ENCODE peak calls at places on chromosome 11, in seven cellular contexts. One of them, this sample, is unnamed.

GRCh38 chr11:57648791-57649735 is 649 bp downstream of the YPEL4 start:
- DNase-seq in pancreas: no peak
- DNase-seq in fibroblast of lung: peak; percentile 28
- DNase-seq in cardiac fibroblast: peak; percentile 38
- DNase-seq in DND-41: peak; percentile 59
- DNase-seq in epithelial cell of proximal tubule: no peak
- DNase-seq in SJSA1: no peak
- DNase-seq in this sample: no peak

GRCh38 chr11:118338637-118339061 is 3.9 kb downstream of the CD3D start:
- DNase-seq in pancreas: no peak
- DNase-seq in SJSA1: no peak
- DNase-seq in fibroblast of lung: no peak
- DNase-seq in cardiac fibroblast: peak; percentile 7
- DNase-seq in DND-41: peak; percentile 89
- DNase-seq in epithelial cell of proximal tubule: no peak
- DNase-seq in this sample: peak; percentile 96

GRCh38 chr11:62580959-62581715 is 7.4 kb upstream of the EEF1G start:
- DNase-seq in fibroblast of lung: no peak
- DNase-seq in epithelial cell of proximal tubule: no peak
- DNase-seq in pancreas: no peak
- DNase-seq in cardiac fibroblast: no peak
- DNase-seq in DND-41: no peak
- DNase-seq in SJSA1: no peak
- DNase-seq in this sample: no peak

GRCh38 chr11:706957-707816 is 1.2 kb downstream of the EPS8L2 start:
- DNase-seq in DND-41: no peak
- DNase-seq in pancreas: peak; percentile 70
- DNase-seq in fibroblast of lung: peak; percentile 29
- DNase-seq in epithelial cell of proximal tubule: no peak
- DNase-seq in cardiac fibroblast: peak; percentile 12
- DNase-seq in SJSA1: no peak
- DNase-seq in this sample: no peak

GRCh38 chr11:76783294-76783900 is at the start of gene TSKU:
- DNase-seq in epithelial cell of proximal tubule: no peak
- DNase-seq in DND-41: no peak
- DNase-seq in fibroblast of lung: no peak
- DNase-seq in cardiac fibroblast: no peak
- DNase-seq in pancreas: no peak
- DNase-seq in SJSA1: no peak
- DNase-seq in this sample: no peak

GRCh38 chr11:27485930-27486773 is 13.6 kb upstream of the LGR4 start:
- DNase-seq in pancreas: no peak
- DNase-seq in DND-41: peak; percentile 22
- DNase-seq in fibroblast of lung: peak; percentile 42
- DNase-seq in SJSA1: no peak
- DNase-seq in cardiac fibroblast: peak; percentile 77
- DNase-seq in epithelial cell of proximal tubule: no peak
- DNase-seq in this sample: peak; percentile 47

GRCh38 chr11:60717956-60718355 is 6.6 kb upstream of the MS4A18 start:
- DNase-seq in fibroblast of lung: no peak
- DNase-seq in DND-41: no peak
- DNase-seq in epithelial cell of proximal tubule: no peak
- DNase-seq in cardiac fibroblast: no peak
- DNase-seq in SJSA1: no peak
- DNase-seq in pancreas: no peak
- DNase-seq in this sample: no peak

GRCh38 chr11:93895106-93895862 is 44.9 kb upstream of the VSTM5 start:
- DNase-seq in fibroblast of lung: peak; percentile 88
- DNase-seq in pancreas: no peak
- DNase-seq in DND-41: peak; percentile 5
- DNase-seq in epithelial cell of proximal tubule: no peak
- DNase-seq in cardiac fibroblast: peak; percentile 76
- DNase-seq in SJSA1: no peak
- DNase-seq in this sample: peak; percentile 42

GRCh38 chr11:105137286-105137685 is 2.3 kb downstream of the CARD18 start:
- DNase-seq in SJSA1: no peak
- DNase-seq in cardiac fibroblast: peak; percentile 50
- DNase-seq in DND-41: no peak
- DNase-seq in fibroblast of lung: peak; percentile 85
- DNase-seq in epithelial cell of proximal tubule: no peak
- DNase-seq in pancreas: no peak
- DNase-seq in this sample: no peak

GRCh38 chr11:112238041-112238440 is 11.8 kb downstream of the PTS start:
- DNase-seq in epithelial cell of proximal tubule: no peak
- DNase-seq in SJSA1: no peak
- DNase-seq in fibroblast of lung: peak; percentile 53
- DNase-seq in cardiac fibroblast: no peak
- DNase-seq in pancreas: no peak
- DNase-seq in DND-41: no peak
- DNase-seq in this sample: no peak

GRCh38 chr11:20367313-20367948 is 3.9 kb downstream of the HTATIP2 start:
- DNase-seq in fibroblast of lung: peak; percentile 85
- DNase-seq in DND-41: no peak
- DNase-seq in pancreas: no peak
- DNase-seq in SJSA1: peak; percentile 74
- DNase-seq in cardiac fibroblast: peak; percentile 80
- DNase-seq in epithelial cell of proximal tubule: peak; percentile 72
- DNase-seq in this sample: no peak
- H3K4me3 ChIP-seq in fibroblast of lung: no peak overlapping the region
- H3K4me3 ChIP-seq in DND-41: no peak overlapping the region
- H3K4me3 ChIP-seq in pancreas: no peak overlapping the region
- H3K4me3 ChIP-seq in SJSA1: peak overlapping the region; percentile 2
- H3K4me3 ChIP-seq in cardiac fibroblast: no peak overlapping the region
- H3K4me3 ChIP-seq in epithelial cell of proximal tubule: peak overlapping the region; percentile 14
- H3K4me3 ChIP-seq in this sample: no peak overlapping the region

GRCh38 chr11:64641596-64642417 is 50.8 kb downstream of the SLC22A12 start:
- DNase-seq in pancreas: no peak
- DNase-seq in SJSA1: no peak
- DNase-seq in DND-41: no peak
- DNase-seq in epithelial cell of proximal tubule: no peak
- DNase-seq in cardiac fibroblast: no peak
- DNase-seq in fibroblast of lung: no peak
- DNase-seq in this sample: no peak
- H3K4me3 ChIP-seq in pancreas: no peak overlapping the region
- H3K4me3 ChIP-seq in SJSA1: no peak overlapping the region
- H3K4me3 ChIP-seq in DND-41: no peak overlapping the region
- H3K4me3 ChIP-seq in epithelial cell of proximal tubule: no peak overlapping the region
- H3K4me3 ChIP-seq in cardiac fibroblast: no peak overlapping the region
- H3K4me3 ChIP-seq in fibroblast of lung: no peak overlapping the region
- H3K4me3 ChIP-seq in this sample: no peak overlapping the region

DNA sequence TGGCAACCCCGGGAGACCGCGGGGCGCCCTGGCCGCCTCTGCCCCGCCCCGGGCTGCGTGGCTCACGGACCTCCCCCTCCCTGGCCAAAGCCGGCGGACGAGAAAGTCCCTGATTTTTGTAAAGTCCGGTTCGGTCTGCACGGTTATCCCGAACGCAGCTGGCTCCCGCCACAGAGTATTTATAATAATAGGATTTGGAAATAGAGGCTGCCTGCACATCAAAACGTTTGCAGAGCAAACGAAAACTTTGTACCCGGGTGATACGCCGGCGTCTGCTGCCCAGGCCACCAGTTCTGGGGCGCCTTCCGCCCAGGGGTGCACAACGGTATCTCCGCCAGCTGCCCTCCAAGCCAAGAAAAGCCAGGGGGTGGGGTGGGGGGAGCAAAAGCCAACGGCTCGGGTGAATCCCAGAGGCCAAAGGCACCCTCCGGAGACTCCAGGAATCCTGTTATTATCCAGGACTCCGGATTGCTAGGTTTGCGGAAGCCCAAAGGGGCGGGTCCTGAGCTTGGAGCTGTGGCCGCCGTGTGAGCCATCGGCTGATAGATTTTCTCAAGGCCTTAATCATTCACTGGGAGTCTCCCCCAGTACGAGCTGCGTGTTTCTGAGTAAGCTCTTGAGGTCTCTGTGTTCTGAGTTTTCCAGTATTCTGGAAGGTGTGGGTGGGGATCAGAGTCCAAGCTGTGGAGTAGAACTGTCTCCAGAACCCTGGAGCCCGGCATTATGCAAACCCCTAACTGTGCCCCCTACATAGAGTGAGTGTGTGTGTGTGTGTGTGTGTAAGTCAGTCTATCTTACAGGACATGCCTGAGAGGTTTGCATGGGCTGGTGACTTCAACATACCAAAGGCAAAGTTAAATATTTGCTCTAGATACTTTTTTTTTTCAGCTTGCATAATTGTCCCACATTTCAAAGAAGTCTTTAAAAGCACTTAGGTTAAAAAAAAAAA is 679 bp upstream of the SHANK2 start:
- DNase-seq in SJSA1: no peak
- DNase-seq in pancreas: peak; percentile 68
- DNase-seq in epithelial cell of proximal tubule: peak; percentile 99
- DNase-seq in DND-41: no peak
- DNase-seq in cardiac fibroblast: peak; percentile 58
- DNase-seq in fibroblast of lung: peak; percentile 56
- DNase-seq in this sample: no peak
- H3K4me3 ChIP-seq in SJSA1: peak overlapping the region; percentile 65
- H3K4me3 ChIP-seq in pancreas: peak overlapping the region; percentile 62
- H3K4me3 ChIP-seq in epithelial cell of proximal tubule: peak overlapping the region; percentile 96
- H3K4me3 ChIP-seq in DND-41: no peak overlapping the region
- H3K4me3 ChIP-seq in cardiac fibroblast: peak overlapping the region; percentile 21
- H3K4me3 ChIP-seq in fibroblast of lung: peak overlapping the region; percentile 44
- H3K4me3 ChIP-seq in this sample: no peak overlapping the region

GRCh38 chr11:44752727-44753126 is 26.0 kb downstream of the TSPAN18 start:
- DNase-seq in fibroblast of lung: no peak
- DNase-seq in pancreas: no peak
- DNase-seq in DND-41: no peak
- DNase-seq in epithelial cell of proximal tubule: no peak
- DNase-seq in cardiac fibroblast: no peak
- DNase-seq in SJSA1: no peak
- DNase-seq in this sample: no peak

GRCh38 chr11:44754876-44755552 is 28.3 kb downstream of the TSPAN18 start:
- DNase-seq in cardiac fibroblast: no peak
- DNase-seq in fibroblast of lung: no peak
- DNase-seq in pancreas: no peak
- DNase-seq in epithelial cell of proximal tubule: no peak
- DNase-seq in SJSA1: no peak
- DNase-seq in DND-41: no peak
- DNase-seq in this sample: no peak

GRCh38 chr11:44755553-44756505 is 29.1 kb downstream of the TSPAN18 start:
- DNase-seq in cardiac fibroblast: no peak
- DNase-seq in pancreas: no peak
- DNase-seq in epithelial cell of proximal tubule: no peak
- DNase-seq in SJSA1: no peak
- DNase-seq in fibroblast of lung: peak; percentile 35
- DNase-seq in DND-41: no peak
- DNase-seq in this sample: no peak

GRCh38 chr11:44752262-44752661 is 25.5 kb downstream of the TSPAN18 start:
- DNase-seq in DND-41: no peak
- DNase-seq in fibroblast of lung: no peak
- DNase-seq in cardiac fibroblast: no peak
- DNase-seq in SJSA1: no peak
- DNase-seq in pancreas: no peak
- DNase-seq in epithelial cell of proximal tubule: no peak
- DNase-seq in this sample: no peak

DNA sequence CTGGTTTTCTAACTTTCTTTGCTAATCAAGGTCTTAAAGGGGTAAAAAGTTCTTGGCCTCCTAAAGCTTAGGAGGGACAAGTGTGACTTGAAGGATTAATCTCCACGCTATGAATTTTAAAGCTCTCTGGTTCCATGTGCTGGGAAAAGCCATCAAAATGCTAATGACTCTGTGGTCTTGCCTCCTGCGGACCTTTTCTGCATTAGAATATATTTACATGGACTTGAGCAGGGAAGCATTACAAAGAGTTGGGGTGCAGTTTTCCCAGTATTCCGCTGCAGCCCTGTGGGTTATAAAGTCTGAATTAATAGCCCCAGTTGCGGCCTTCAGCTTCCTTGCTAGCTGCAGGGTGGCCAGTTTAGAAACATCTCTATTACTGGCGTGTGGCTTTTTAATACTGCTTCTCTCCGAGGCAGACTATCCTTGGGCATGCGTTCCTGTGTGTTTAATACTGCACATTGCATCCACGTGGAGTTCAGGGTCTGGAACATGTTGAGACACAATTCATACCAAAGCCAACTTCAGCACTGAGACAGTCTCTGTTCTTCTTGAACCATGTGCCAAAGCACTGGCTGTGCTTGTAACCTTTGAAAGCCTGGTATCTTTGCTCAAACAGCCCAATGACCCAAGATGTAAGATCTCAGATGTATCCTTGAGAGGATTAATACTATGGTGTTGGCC is 27.3 kb downstream of the TSPAN18 start:
- DNase-seq in cardiac fibroblast: no peak
- DNase-seq in pancreas: no peak
- DNase-seq in fibroblast of lung: no peak
- DNase-seq in SJSA1: no peak
- DNase-seq in epithelial cell of proximal tubule: no peak
- DNase-seq in DND-41: no peak
- DNase-seq in this sample: no peak
- H3K4me3 ChIP-seq in cardiac fibroblast: no peak overlapping the region
- H3K4me3 ChIP-seq in pancreas: no peak overlapping the region
- H3K4me3 ChIP-seq in fibroblast of lung: no peak overlapping the region
- H3K4me3 ChIP-seq in SJSA1: no peak overlapping the region
- H3K4me3 ChIP-seq in epithelial cell of proximal tubule: no peak overlapping the region
- H3K4me3 ChIP-seq in DND-41: no peak overlapping the region
- H3K4me3 ChIP-seq in this sample: no peak overlapping the region

GRCh38 chr11:17145972-17146371 is 61.8 kb downstream of the PIK3C2A start:
- DNase-seq in DND-41: no peak
- DNase-seq in SJSA1: no peak
- DNase-seq in epithelial cell of proximal tubule: no peak
- DNase-seq in pancreas: no peak
- DNase-seq in cardiac fibroblast: no peak
- DNase-seq in fibroblast of lung: no peak
- DNase-seq in this sample: no peak
- H3K4me3 ChIP-seq in DND-41: no peak overlapping the region
- H3K4me3 ChIP-seq in SJSA1: no peak overlapping the region
- H3K4me3 ChIP-seq in epithelial cell of proximal tubule: no peak overlapping the region
- H3K4me3 ChIP-seq in pancreas: no peak overlapping the region
- H3K4me3 ChIP-seq in cardiac fibroblast: no peak overlapping the region
- H3K4me3 ChIP-seq in fibroblast of lung: no peak overlapping the region
- H3K4me3 ChIP-seq in this sample: no peak overlapping the region

DNA sequence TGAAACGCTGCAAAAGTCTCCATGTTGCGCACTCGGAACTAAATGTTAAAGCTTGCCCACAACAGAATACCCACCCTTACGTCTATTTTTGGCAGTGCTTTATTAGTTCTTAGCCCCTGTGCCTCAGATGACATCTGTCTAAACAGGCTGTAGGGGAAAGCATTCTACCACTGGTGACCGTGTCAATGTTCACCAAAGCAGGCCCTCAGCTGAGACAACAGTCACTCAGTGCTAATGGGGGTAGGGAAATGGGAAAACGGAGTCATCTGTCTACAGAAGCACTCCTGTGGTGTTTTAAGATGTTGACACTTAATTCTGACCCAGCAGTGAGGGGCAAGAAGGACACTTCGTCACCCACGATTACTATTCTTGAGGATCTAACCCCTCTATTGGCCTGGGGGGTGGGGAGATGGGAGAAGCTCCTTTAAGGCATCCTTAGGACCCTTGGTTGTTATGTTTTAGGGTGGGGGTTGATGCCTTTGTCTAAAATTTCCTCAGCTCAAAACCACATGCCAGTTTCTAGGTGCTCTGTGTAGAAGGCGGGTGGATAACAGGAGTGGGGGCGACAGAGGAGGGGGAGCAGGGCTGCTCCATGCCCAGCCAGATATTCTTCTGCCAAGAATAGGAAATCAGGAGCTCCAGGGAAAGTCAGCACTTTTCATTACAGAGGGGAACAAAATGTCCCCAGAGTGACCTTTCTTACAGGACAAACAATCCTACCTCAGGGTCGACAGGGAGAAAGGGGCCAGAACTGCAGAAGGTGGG is 15.6 kb upstream of the MFRP start:
- DNase-seq in fibroblast of lung: no peak
- DNase-seq in epithelial cell of proximal tubule: no peak
- DNase-seq in DND-41: no peak
- DNase-seq in pancreas: peak; percentile 17
- DNase-seq in cardiac fibroblast: no peak
- DNase-seq in SJSA1: no peak
- DNase-seq in this sample: no peak
- H3K4me3 ChIP-seq in fibroblast of lung: no peak overlapping the region
- H3K4me3 ChIP-seq in epithelial cell of proximal tubule: peak overlapping the region; percentile 67
- H3K4me3 ChIP-seq in DND-41: no peak overlapping the region
- H3K4me3 ChIP-seq in pancreas: no peak overlapping the region
- H3K4me3 ChIP-seq in cardiac fibroblast: no peak overlapping the region
- H3K4me3 ChIP-seq in SJSA1: no peak overlapping the region
- H3K4me3 ChIP-seq in this sample: no peak overlapping the region

GRCh38 chr11:35144103-35144741 is 5.3 kb downstream of the CD44 start:
- DNase-seq in DND-41: peak; percentile 77
- DNase-seq in SJSA1: peak; percentile 78
- DNase-seq in epithelial cell of proximal tubule: no peak
- DNase-seq in pancreas: no peak
- DNase-seq in cardiac fibroblast: peak; percentile 62
- DNase-seq in fibroblast of lung: peak; percentile 88
- DNase-seq in this sample: peak; percentile 97
- H3K4me3 ChIP-seq in DND-41: peak overlapping the region; percentile 33
- H3K4me3 ChIP-seq in SJSA1: no peak overlapping the region
- H3K4me3 ChIP-seq in epithelial cell of proximal tubule: peak overlapping the region; percentile 88
- H3K4me3 ChIP-seq in pancreas: no peak overlapping the region
- H3K4me3 ChIP-seq in cardiac fibroblast: peak overlapping the region; percentile 10
- H3K4me3 ChIP-seq in fibroblast of lung: peak overlapping the region; percentile 56
- H3K4me3 ChIP-seq in this sample: no peak overlapping the region